ENCODE peak calls at places on chromosomes 3 and 15, in seven cellular contexts. U is Karpas-422, Q is fibroblast of lung, P is neural progenitor cell, Z is astrocyte, M is MM.1S, F is neuronal stem cell. W is an unnamed sample. For H3K36me3, the result is how much of the 10 kb centered on the place peaks cover.

GRCh38 chr15:33458421-33458820 is 147.7 kb downstream of the RYR3 start:
- DNase-seq in M (no peak), U (no peak), P (no peak), F (no peak), Q (no peak), Z (no peak), W (no peak)

GRCh38 chr3:72658466-72659100 is 189.7 kb downstream of the SHQ1 start:
- DNase-seq in M (no peak), Q (no peak), Z (no peak), U (no peak), F (no peak), P (no peak), W (no peak)

GRCh38 chr15:38459480-38459879 is 5.6 kb downstream of the FAM98B start:
- DNase-seq in Z (no peak), P (no peak), F (no peak), U (no peak), M (no peak), Q (no peak), W (no peak)

GRCh38 chr3:81749285-81749684 is 12.2 kb downstream of the GBE1 start:
- DNase-seq in F (no peak), U (no peak), Z (no peak), Q (peak), M (no peak), P (no peak), W (no peak)

GRCh38 chr15:74807302-74807701 is 5.3 kb upstream of the LMAN1L start:
- DNase-seq in F (no peak), P (no peak), Q (peak), U (peak), M (no peak), Z (no peak), W (no peak)

GRCh38 chr3:54968546-54969172 is 40.8 kb upstream of the LRTM1 start:
- DNase-seq in F (no peak), Q (peak), M (no peak), Z (peak), U (no peak), P (peak), W (no peak)

GRCh38 chr3:179474480-179474879 is 23.2 kb upstream of the GNB4 start:
- DNase-seq in Z (no peak), P (no peak), U (no peak), F (no peak), Q (no peak), M (no peak), W (no peak)

GRCh38 chr3:168407381-168407780 is 311.7 kb upstream of the GOLIM4 start:
- DNase-seq in Q (no peak), F (no peak), P (peak), M (no peak), U (no peak), Z (no peak), W (no peak)

GRCh38 chr3:148333091-148333490 is 364.6 kb upstream of the AGTR1 start:
- DNase-seq in P (no peak), U (no peak), F (no peak), M (no peak), Q (no peak), Z (no peak), W (no peak)

GRCh38 chr3:194101592-194102432 is 34.1 kb upstream of the HES1 start:
- DNase-seq in Z (no peak), U (peak), M (peak), Q (no peak), P (no peak), F (no peak), W (no peak)

GRCh38 chr15:47876986-47877385 is 159.7 kb downstream of the SEMA6D start:
- DNase-seq in P (no peak), F (no peak), Z (no peak), M (no peak), Q (no peak), U (no peak), W (no peak)

GRCh38 chr3:10992017-10992945 is at the start of gene SLC6A1:
- DNase-seq in U (no peak), M (no peak), P (peak), F (peak), Z (no peak), Q (peak), W (no peak)

GRCh38 chr15:66749841-66750575 is 48.0 kb downstream of the SMAD6 start:
- DNase-seq in Q (peak), F (no peak), U (no peak), M (no peak), P (no peak), Z (no peak), W (no peak)

GRCh38 chr15:76059320-76060097 is at the start of gene TMEM266:
- DNase-seq in Z (peak), U (no peak), F (peak), P (peak), M (peak), Q (peak), W (peak)

GRCh38 chr3:197820550-197821335 is 29.7 kb downstream of the LRCH3 start:
- DNase-seq in Q (no peak), F (no peak), U (no peak), M (no peak), P (no peak), Z (no peak), W (no peak)

GRCh38 chr15:88139936-88140335 is 116.6 kb downstream of the NTRK3 start:
- DNase-seq in Q (peak), Z (no peak), P (no peak), M (no peak), F (no peak), U (no peak), W (no peak)

GRCh38 chr3:113499081-113499480 is 15.9 kb downstream of the SPICE1 start:
- DNase-seq in M (no peak), Q (peak), P (no peak), U (no peak), F (no peak), Z (peak), W (no peak)

GRCh38 chr3:44805960-44806359 is 44.4 kb downstream of the KIF15 start:
- DNase-seq in M (no peak), Q (no peak), U (no peak), Z (no peak), P (no peak), F (no peak), W (no peak)

GRCh38 chr15:63892794-63893441 is 59.2 kb upstream of the HERC1 start:
- DNase-seq in P (no peak), Q (no peak), Z (no peak), M (no peak), F (no peak), U (peak), W (peak)

GRCh38 chr15:89654847-89655805 is at the start of gene KIF7:
- DNase-seq in Q (peak), F (peak), Z (peak), P (peak), U (no peak), M (no peak), W (peak)

GRCh38 chr3:17805461-17805940 is 63.1 kb upstream of the TBC1D5 start:
- DNase-seq in U (no peak), Q (no peak), P (no peak), Z (no peak), M (no peak), F (no peak), W (no peak)

GRCh38 chr3:112769624-112770023 is 77.0 kb downstream of the CD200R1L start:
- DNase-seq in U (no peak), M (no peak), P (no peak), F (no peak), Z (peak), Q (peak), W (no peak)

GRCh38 chr3:90099493-90099892 is 992.1 kb downstream of the EPHA3 start:
- DNase-seq in Q (no peak), U (no peak), P (no peak), F (no peak), M (no peak), Z (no peak), W (no peak)

GRCh38 chr3:172384836-172385235 is 63.4 kb downstream of the GHSR start:
- DNase-seq in Q (peak), Z (no peak), M (no peak), U (no peak), P (no peak), F (no peak), W (no peak)

GRCh38 chr3:5095879-5096278 is 26.2 kb upstream of the ARL8B start:
- DNase-seq in P (peak), F (peak), Q (peak), M (no peak), U (no peak), Z (peak), W (no peak)

GRCh38 chr3:39809181-39809994 is at the start of gene MYRIP:
- DNase-seq in U (peak), Z (no peak), Q (peak), M (peak), P (peak), F (peak), W (no peak)

GRCh38 chr15:49370782-49371181 is 52.3 kb upstream of the FGF7 start:
- DNase-seq in F (no peak), P (no peak), M (peak), Z (no peak), U (no peak), Q (peak), W (no peak)

GRCh38 chr3:4864503-4864902 is 114.7 kb upstream of the BHLHE40 start:
- DNase-seq in Q (no peak), U (no peak), P (no peak), M (no peak), F (no peak), Z (no peak), W (no peak)

GRCh38 chr3:17039579-17039978 is 154.8 kb downstream of the PLCL2 start:
- DNase-seq in U (no peak), Z (peak), P (no peak), Q (peak), F (no peak), M (no peak), W (no peak)

GRCh38 chr15:99426431-99427105 is 139.2 kb upstream of the MEF2A start:
- DNase-seq in P (no peak), F (no peak), Q (peak), Z (no peak), U (no peak), M (no peak), W (no peak)

GRCh38 chr3:115325539-115325938 is 178.5 kb upstream of the ZBTB20 start:
- DNase-seq in U (peak), Z (peak), Q (peak), F (peak), M (peak), P (peak), W (peak)

GRCh38 chr15:95284487-95284886 is 1046.0 kb upstream of the NR2F2 start:
- DNase-seq in Z (no peak), F (no peak), Q (no peak), P (no peak), U (no peak), M (peak), W (no peak)

GRCh38 chr15:50476143-50476542 is 51.9 kb downstream of the USP8 start:
- DNase-seq in F (no peak), Z (no peak), P (no peak), U (no peak), M (no peak), Q (no peak), W (no peak)
- H3K36me3 ChIP-seq in F (half or more), Z (under half), P (under half), U (under half), M (under half), Q (under half), W (under half)

GRCh38 chr15:45855907-45856579 is 221.2 kb downstream of the SQOR start:
- DNase-seq in P (no peak), M (no peak), Q (peak), U (no peak), F (no peak), Z (no peak), W (no peak)
- H2AFZ ChIP-seq in P (no peak), M (no peak), Q (no peak), U (no peak), F (no peak), Z (no peak), W (no peak)

DNA sequence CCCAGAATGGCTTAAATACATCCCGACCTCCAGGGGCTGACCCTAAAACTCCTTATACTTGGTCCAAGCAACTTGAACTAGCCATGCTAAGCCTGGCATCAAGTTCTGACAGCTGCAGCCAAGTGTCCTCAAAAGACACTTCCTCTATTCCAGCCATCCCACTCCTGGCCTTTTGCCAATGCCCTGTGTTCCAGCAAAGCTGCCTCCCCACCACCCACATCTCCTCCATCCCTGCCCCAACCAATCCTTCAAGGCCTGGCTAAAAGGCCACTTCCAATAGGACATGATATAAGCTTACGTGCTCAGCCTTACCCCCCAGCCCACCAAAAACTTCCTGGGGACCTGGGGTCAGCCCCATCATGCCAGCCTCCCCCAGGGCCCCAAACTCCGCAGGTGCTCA is 40.9 kb downstream of the SEMA3G start:
- DNase-seq in U (no peak), Z (no peak), P (no peak), M (no peak), F (no peak), Q (no peak), W (no peak)
- H3K36me3 ChIP-seq in U (under half), Z (under half), P (under half), M (under half), F (half or more), Q (under half), W (half or more)

GRCh38 chr3:32172420-32172819 is 66.0 kb downstream of the GPD1L start:
- DNase-seq in Z (no peak), Q (no peak), P (no peak), F (no peak), U (no peak), M (no peak), W (no peak)
- H2AFZ ChIP-seq in Z (no peak), Q (no peak), P (no peak), F (no peak), U (no peak), M (no peak), W (no peak)

DNA sequence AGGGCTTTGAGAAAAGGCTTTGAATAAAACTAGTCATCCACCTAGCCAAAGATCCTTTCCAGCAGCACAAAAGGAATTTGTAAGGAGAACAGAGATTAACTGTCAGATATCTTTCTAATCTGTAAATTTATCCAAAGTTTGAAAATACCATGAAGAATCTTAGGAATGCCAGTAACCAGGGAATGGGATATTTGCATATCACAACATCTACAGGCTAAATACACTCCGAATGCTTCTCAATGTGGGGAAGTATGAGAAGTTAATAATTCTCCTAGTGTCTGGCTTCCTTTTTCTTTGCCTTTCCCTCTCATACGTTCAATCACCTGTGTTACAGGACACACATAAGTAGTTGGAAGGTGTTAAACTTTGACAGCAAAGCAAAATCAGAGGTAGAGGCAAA is 7.8 kb downstream of the ANAPC13 start:
- DNase-seq in P (no peak), M (no peak), U (no peak), F (no peak), Z (peak), Q (peak), W (no peak)
- H3K36me3 ChIP-seq in P (under half), M (under half), U (half or more), F (half or more), Z (under half), Q (under half), W (half or more)

DNA sequence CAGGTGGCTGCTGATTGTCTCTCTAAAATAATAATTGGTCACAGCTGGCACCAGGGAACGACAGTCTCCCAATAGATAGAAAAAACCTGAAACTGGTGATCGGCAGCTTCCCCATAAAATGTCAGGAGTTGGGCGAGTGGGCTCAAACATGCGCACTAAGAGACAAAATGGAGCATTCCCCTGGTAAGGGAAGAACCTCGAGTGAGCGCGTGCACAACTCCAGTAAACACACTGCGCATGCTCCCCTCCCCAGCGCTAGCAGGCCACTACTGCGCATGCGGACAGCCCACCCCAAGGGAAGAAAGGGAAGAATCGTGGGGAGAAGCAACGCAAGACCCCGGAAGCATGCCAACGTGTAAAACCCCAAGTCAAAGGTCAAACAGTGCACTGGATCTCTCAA is 7.7 kb upstream of the STARD5 start:
- DNase-seq in M (no peak), U (no peak), F (no peak), Q (no peak), P (no peak), Z (no peak), W (no peak)
- H2AFZ ChIP-seq in M (peak), U (no peak), F (no peak), Q (no peak), P (no peak), Z (no peak), W (no peak)

GRCh38 chr3:45927881-45928280 is 15.4 kb upstream of the CXCR6 start:
- DNase-seq in Q (peak), P (no peak), Z (peak), U (no peak), M (no peak), F (no peak), W (no peak)
- H3K36me3 ChIP-seq in Q (under half), P (under half), Z (under half), U (under half), M (under half), F (half or more), W (half or more)

GRCh38 chr3:98765721-98766120 is 2.6 kb downstream of the ST3GAL6 start:
- DNase-seq in M (no peak), F (no peak), Q (no peak), P (no peak), U (no peak), Z (no peak), W (no peak)
- H2AFZ ChIP-seq in M (no peak), F (no peak), Q (no peak), P (no peak), U (no peak), Z (no peak), W (no peak)